ENCODE peak calls at places on chromosomes 11 and 22, in four cellular contexts. J is body of pancreas, M is IMR-90, Y is prostate gland. Z is an unnamed sample. For H3K4me1, the result is how much of the 10 kb centered on the place peaks cover.

GRCh38 chr11:77821349-77821851 is 456 bp downstream of the AAMDC start:
- DNase-seq in J (peak), M (peak), Y (peak), Z (peak)

GRCh38 chr11:70544774-70545625 is 146.7 kb downstream of the CTTN start:
- DNase-seq in M (peak), Y (no peak), J (no peak), Z (no peak)

GRCh38 chr22:20203142-20204099 is 52.6 kb upstream of the CCDC188 start:
- DNase-seq in J (peak), Y (no peak), M (peak), Z (peak)

GRCh38 chr11:86735462-86736302 is 63.3 kb upstream of the ME3 start:
- DNase-seq in M (peak), Y (no peak), J (no peak), Z (no peak)

GRCh38 chr11:36586543-36586942 is 7.8 kb upstream of the IFTAP start:
- DNase-seq in J (no peak), Y (no peak), M (no peak), Z (no peak)

GRCh38 chr11:23555085-23555484 is 694.8 kb upstream of the CCDC179 start:
- DNase-seq in M (peak), Y (no peak), J (no peak), Z (no peak)

GRCh38 chr11:19511413-19512183 is 201.0 kb upstream of the NAV2 start:
- DNase-seq in J (peak), Y (no peak), M (no peak), Z (peak)

GRCh38 chr11:117839234-117839882 is 14.8 kb upstream of the FXYD2 start:
- DNase-seq in J (no peak), Y (no peak), M (no peak), Z (no peak)

GRCh38 chr11:61516191-61516590 is 7.6 kb downstream of the LRRC10B start:
- DNase-seq in Y (no peak), M (no peak), J (no peak), Z (no peak)

GRCh38 chr22:40156001-40156516 is 21.7 kb upstream of the TNRC6B start:
- DNase-seq in J (peak), M (peak), Y (peak), Z (peak)

GRCh38 chr11:68880851-68881250 is 22.8 kb downstream of the MRPL21 start:
- DNase-seq in J (no peak), Y (no peak), M (no peak), Z (no peak)

DNA sequence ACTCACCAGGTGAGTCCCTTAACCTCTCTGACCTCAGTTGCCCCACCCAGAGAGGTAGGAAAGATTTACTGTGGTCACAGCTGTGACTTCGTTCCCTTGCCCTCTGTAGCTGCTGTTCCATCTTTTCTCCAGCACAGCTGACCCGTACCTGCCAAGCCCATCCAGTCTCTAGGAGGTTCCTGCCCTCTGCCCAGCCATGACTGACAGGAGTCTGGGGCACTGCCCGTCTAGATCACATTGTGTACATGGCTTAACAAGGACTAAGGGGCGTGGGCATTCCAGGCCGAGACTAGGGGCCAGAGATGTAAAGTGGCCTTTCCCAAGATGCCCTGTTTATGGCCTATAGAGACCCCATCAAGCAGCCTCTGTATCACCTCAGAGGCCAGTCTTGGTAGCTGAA is 132.0 kb downstream of the PARVA start:
- DNase-seq in M (no peak), Y (no peak), J (no peak), Z (no peak)
- H3K4me1 ChIP-seq in M (under half), Y (under half), J (under half), Z (under half)

GRCh38 chr11:1336836-1337646 is 27.6 kb upstream of the TOLLIP start:
- DNase-seq in Y (no peak), J (no peak), M (no peak), Z (peak)
- H3K27ac ChIP-seq in Y (peak), J (no peak), M (no peak), Z (no peak)

GRCh38 chr22:50303848-50304527 is 3.5 kb downstream of the PLXNB2 start:
- DNase-seq in Y (peak), J (peak), M (no peak), Z (peak)
- H3K4me1 ChIP-seq in Y (half or more), J (half or more), M (half or more), Z (under half)

GRCh38 chr11:111933872-111934271 is 3.3 kb upstream of the DIXDC1 start:
- DNase-seq in M (peak), J (no peak), Y (no peak), Z (no peak)

GRCh38 chr11:111932605-111932938 is 4.6 kb upstream of the DIXDC1 start:
- DNase-seq in M (peak), J (no peak), Y (no peak), Z (no peak)

GRCh38 chr11:111926505-111927391 is 8.0 kb downstream of the C11orf52 start:
- DNase-seq in J (peak), Y (peak), M (peak), Z (peak)

GRCh38 chr11:111934301-111934700 is 2.8 kb upstream of the DIXDC1 start:
- DNase-seq in J (no peak), Y (no peak), M (no peak), Z (no peak)

DNA sequence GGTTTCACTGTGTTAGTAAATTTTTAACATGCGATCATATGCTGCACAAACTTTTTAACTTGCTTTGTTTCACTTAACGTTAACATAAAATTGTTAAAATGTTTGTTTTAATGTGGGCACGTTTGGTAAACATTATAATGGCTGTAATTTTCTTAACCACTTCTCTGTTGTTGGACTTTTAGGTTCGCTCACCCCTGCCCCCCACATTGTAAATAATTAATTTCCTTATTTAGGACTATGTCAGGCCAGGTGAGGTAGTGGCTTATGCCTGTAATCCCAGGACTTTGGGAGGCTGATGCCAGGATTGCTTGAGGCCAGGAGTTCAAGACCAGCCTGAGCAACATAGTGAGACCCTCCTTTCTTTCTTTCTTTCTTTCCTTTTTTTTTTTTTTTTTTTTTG is 6.7 kb upstream of the DIXDC1 start:
- DNase-seq in J (no peak), M (no peak), Y (no peak), Z (no peak)
- H3K27ac ChIP-seq in J (no peak), M (no peak), Y (no peak), Z (no peak)

GRCh38 chr22:42990131-42990838 is 24.7 kb downstream of the PACSIN2 start:
- DNase-seq in J (no peak), M (peak), Y (no peak), Z (no peak)

GRCh38 chr22:42992886-42993479 is 22.0 kb downstream of the PACSIN2 start:
- DNase-seq in Y (no peak), J (no peak), M (no peak), Z (no peak)

GRCh38 chr22:42993651-42994275 is 21.2 kb downstream of the PACSIN2 start:
- DNase-seq in Y (peak), J (no peak), M (peak), Z (no peak)

GRCh38 chr22:42992092-42992491 is 22.9 kb downstream of the PACSIN2 start:
- DNase-seq in J (no peak), Y (no peak), M (no peak), Z (no peak)

DNA sequence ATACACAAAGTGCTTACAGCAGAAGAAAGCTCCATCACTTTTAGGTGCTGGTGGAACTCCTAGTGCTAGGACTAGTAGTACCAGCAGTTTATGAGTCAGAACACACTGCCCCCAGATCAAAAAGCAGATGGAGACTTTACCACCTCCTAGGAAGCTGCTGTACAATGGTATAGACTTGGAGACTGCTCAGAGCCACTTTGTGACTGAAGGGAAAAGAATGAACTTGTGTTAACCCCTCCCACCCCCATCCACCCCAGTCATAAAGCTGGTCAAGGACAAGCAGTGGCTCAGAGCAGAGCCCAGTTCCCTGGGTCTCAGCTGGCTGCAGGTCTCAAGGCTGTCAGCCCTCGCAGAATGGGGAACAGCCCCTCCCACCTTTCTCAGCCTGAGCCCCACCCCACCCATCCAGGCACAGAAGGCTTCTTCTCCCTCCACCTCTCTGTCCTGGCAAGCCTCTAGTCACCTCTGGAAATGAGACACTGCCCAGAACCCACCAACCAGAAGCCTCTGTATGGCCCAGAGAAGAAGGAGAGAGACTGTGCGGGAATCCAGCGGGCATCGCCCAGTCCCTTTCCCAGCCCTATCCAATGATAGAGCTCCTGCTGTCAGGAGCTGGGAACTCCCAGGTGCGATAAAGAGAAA is 23.8 kb downstream of the PACSIN2 start:
- DNase-seq in Y (no peak), M (peak), J (peak), Z (no peak)
- H3K4me1 ChIP-seq in Y (under half), M (under half), J (half or more), Z (under half)

GRCh38 chr22:32265882-32266767 is 11.0 kb upstream of the SLC5A4 start:
- DNase-seq in J (peak), M (peak), Y (peak), Z (peak)

GRCh38 chr22:32269316-32269715 is 14.2 kb upstream of the SLC5A4 start:
- DNase-seq in J (no peak), M (no peak), Y (no peak), Z (no peak)

GRCh38 chr22:32267011-32267410 is 11.9 kb upstream of the SLC5A4 start:
- DNase-seq in M (no peak), Y (no peak), J (no peak), Z (no peak)

GRCh38 chr22:32270641-32271369 is 15.7 kb upstream of the SLC5A4 start:
- DNase-seq in J (no peak), Y (no peak), M (no peak), Z (no peak)

GRCh38 chr22:32271389-32271788 is 16.2 kb upstream of the SLC5A4 start:
- DNase-seq in J (no peak), Y (no peak), M (no peak), Z (no peak)
- H3K27ac ChIP-seq in J (no peak), Y (no peak), M (no peak), Z (no peak)

DNA sequence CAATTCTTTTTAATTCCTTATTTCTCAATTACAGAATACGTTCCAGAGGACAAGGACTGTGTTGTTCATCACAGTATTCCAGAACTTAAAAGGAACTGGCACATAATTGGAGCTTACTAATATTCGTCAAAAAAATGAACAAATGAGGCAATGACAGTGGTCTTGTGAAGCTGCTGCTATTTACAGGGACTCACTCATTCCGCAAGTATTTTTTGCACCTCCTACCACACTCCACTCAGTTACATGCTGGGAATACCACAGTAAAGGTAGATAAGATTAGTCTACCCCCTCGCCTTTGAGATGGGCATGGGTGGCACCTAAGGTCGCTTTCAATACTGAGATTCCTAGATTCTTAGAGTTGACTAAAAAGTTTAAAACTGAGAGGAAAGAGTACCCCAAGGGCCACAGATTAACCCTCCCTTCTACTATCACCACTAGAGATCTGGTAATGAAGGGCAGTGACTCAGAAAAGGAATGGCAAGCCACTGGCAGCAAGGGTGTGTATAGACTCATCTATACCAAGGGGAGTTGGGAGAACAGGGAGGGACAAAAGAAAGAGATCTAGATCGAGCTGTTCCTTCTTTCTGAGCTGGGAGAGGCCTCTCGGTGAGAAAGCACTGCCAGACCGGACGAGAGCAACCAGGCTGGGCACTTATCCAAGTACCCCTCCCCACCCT is 85.0 kb downstream of the RPL27A start:
- DNase-seq in J (no peak), M (no peak), Y (no peak), Z (no peak)
- H3K4me1 ChIP-seq in J (under half), M (under half), Y (under half), Z (under half)

DNA sequence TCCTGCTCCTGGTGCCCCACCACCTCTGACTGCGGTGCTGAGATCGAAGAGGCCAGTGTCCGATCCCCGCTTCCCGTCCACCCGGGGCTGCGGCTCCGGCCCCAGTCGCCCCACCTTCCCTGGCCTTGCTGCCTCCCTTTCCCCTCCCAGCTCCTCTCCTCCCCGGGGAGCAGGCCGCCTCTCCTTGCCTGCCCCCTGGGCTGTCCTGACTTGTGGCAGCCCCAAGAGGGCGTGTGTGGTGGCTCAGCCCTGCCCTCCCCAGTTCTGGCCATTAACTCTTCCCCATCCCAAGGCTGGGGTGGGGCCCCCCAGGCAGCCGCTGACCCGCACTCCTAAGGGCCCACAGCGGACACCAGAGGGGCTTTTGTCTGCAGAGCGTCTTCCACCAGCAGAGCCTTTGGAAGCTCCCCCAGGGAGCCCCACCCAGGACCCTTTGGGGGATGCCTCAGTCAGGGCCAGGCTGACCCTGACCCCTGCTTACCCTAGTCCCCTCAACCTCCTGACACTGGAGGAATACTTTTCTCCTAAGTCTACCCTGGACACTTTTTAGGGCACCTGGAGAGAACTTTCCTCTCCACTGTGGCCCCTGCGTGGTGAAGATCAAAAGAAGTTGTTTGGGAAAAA is 16.7 kb downstream of the RTN4RL2 start:
- DNase-seq in J (peak), Y (no peak), M (peak), Z (no peak)
- H3K27ac ChIP-seq in J (peak), Y (peak), M (no peak), Z (peak)

GRCh38 chr22:38461414-38462081 is 6.3 kb upstream of the KDELR3 start:
- DNase-seq in Y (peak), J (peak), M (peak), Z (peak)
- H3K4me1 ChIP-seq in Y (under half), J (under half), M (under half), Z (under half)

GRCh38 chr11:2902784-2903671 is 17.5 kb upstream of the CDKN1C start:
- DNase-seq in J (peak), M (no peak), Y (no peak), Z (no peak)

GRCh38 chr11:2901196-2901796 is 15.7 kb upstream of the CDKN1C start:
- DNase-seq in Y (no peak), M (no peak), J (no peak), Z (no peak)

GRCh38 chr11:2901854-2902783 is 16.5 kb upstream of the CDKN1C start:
- DNase-seq in M (peak), Y (peak), J (peak), Z (peak)

GRCh38 chr11:2904153-2905052 is 18.8 kb upstream of the CDKN1C start:
- DNase-seq in Y (no peak), M (no peak), J (no peak), Z (no peak)

GRCh38 chr11:2903672-2904011 is 18.1 kb upstream of the CDKN1C start:
- DNase-seq in M (no peak), J (no peak), Y (no peak), Z (no peak)
- H3K27ac ChIP-seq in M (no peak), J (no peak), Y (peak), Z (no peak)

Z was measured in lung.